ENCODE peak calls at places on chromosomes 7 and 10, in nine cellular contexts. Q, K, A, C, E, S, P, G and W are unnamed samples.

GRCh38 chr7:155371884-155372781 is 74.5 kb downstream of the INSIG1 start:
- DNase-seq in C (no peak), P (peak; percentile 38), G (no peak), K (no peak), Q (no peak), E (no peak), S (no peak), A (no peak), W (no peak)

GRCh38 chr7:70238171-70238575 is 639.9 kb downstream of the AUTS2 start:
- DNase-seq in E (no peak), S (no peak), A (no peak), K (no peak), Q (no peak), P (peak; percentile 15), G (peak; percentile 10), C (no peak), W (no peak)

GRCh38 chr10:6763417-6763816 is 183.3 kb upstream of the PRKCQ start:
- DNase-seq in A (no peak), G (no peak), P (no peak), Q (no peak), C (no peak), S (no peak), K (no peak), E (no peak), W (no peak)

GRCh38 chr7:79282051-79282694 is 171.3 kb downstream of the MAGI2 start:
- DNase-seq in C (peak; percentile 7), S (no peak), Q (peak; percentile 71), P (peak; percentile 25), E (no peak), K (no peak), A (no peak), G (peak; percentile 29), W (peak; percentile 81)

GRCh38 chr7:70306173-70306572 is 707.9 kb downstream of the AUTS2 start:
- DNase-seq in A (no peak), P (no peak), S (no peak), C (no peak), K (no peak), Q (no peak), E (no peak), G (no peak), W (peak; percentile 19)

GRCh38 chr10:44307691-44308090 is 77.2 kb downstream of the CXCL12 start:
- DNase-seq in P (no peak), G (no peak), E (no peak), Q (no peak), A (no peak), S (no peak), C (no peak), K (no peak), W (no peak)

GRCh38 chr7:24917510-24918239 is 62.3 kb downstream of the OSBPL3 start:
- DNase-seq in C (no peak), K (no peak), E (no peak), P (no peak), S (no peak), Q (peak; percentile 72), G (no peak), A (no peak), W (peak; percentile 45)

GRCh38 chr7:101815826-101816488 is 1.5 kb upstream of the CUX1 start:
- DNase-seq in C (peak; percentile 86), S (no peak), K (peak; percentile 79), P (peak; percentile 95), G (peak; percentile 72), A (peak; percentile 54), E (peak; percentile 58), Q (peak; percentile 60), W (peak; percentile 84)

GRCh38 chr7:151895695-151896485 is 19.0 kb upstream of the PRKAG2 start:
- DNase-seq in P (peak; percentile 28), G (no peak), E (no peak), K (no peak), A (no peak), C (no peak), S (no peak), Q (no peak), W (peak; percentile 2)

GRCh38 chr10:31030800-31031199 is 865 bp downstream of the ZNF438 start:
- DNase-seq in C (no peak), K (no peak), S (no peak), Q (no peak), A (no peak), G (no peak), P (peak; percentile 20), E (no peak), W (no peak)

GRCh38 chr10:33116293-33116697 is 158.3 kb upstream of the ITGB1 start:
- DNase-seq in E (no peak), K (no peak), P (peak; percentile 79), C (peak; percentile 21), S (no peak), A (no peak), Q (peak; percentile 59), G (peak; percentile 45), W (peak; percentile 53)

GRCh38 chr7:145339319-145339718 is 503.5 kb upstream of the TPK1 start:
- DNase-seq in A (no peak), G (no peak), E (no peak), P (no peak), S (no peak), C (no peak), Q (no peak), K (no peak), W (no peak)

GRCh38 chr10:104630731-104631130 is 10.4 kb upstream of the SORCS3 start:
- DNase-seq in Q (no peak), S (no peak), G (no peak), E (no peak), C (no peak), A (no peak), K (no peak), P (no peak), W (no peak)

GRCh38 chr10:91247360-91248111 is 27.1 kb downstream of the PCGF5 start:
- DNase-seq in A (no peak), C (no peak), E (no peak), Q (peak; percentile 61), G (no peak), P (peak; percentile 30), K (no peak), S (no peak), W (peak; percentile 14)